ENCODE peak calls at places on chromosomes 13 and 19, in six cellular contexts. S is EL; Y is thoracic aorta; C is CD4-positive, alpha-beta T cell; R is DND-41; D is pons. I is an unnamed sample.

GRCh38 chr19:17682273-17682672 is 5.9 kb downstream of the UNC13A start:
- DNase-seq in S (no peak), Y (no peak), C (no peak), R (no peak), D (no peak), I (no peak)

GRCh38 chr13:46575321-46575721 is 22.4 kb downstream of the LRCH1 start:
- DNase-seq in S (peak), Y (no peak), C (no peak), R (peak), D (no peak), I (peak)

GRCh38 chr19:36009220-36009619 is 607 bp upstream of the SYNE4 start:
- DNase-seq in S (peak), Y (no peak), C (peak), R (no peak), D (no peak), I (peak)

GRCh38 chr13:79770056-79770455 is 289.1 kb downstream of the NDFIP2 start:
- DNase-seq in S (no peak), Y (no peak), C (no peak), R (no peak), D (no peak), I (no peak)

GRCh38 chr13:103140001-103140671 is 73.9 kb upstream of the SLC10A2 start:
- DNase-seq in S (no peak), Y (no peak), C (no peak), R (no peak), D (peak), I (no peak)

GRCh38 chr19:1252818-1253513 is 4.6 kb downstream of the MIDN start:
- DNase-seq in S (peak), Y (peak), C (peak), R (peak), D (peak), I (peak)

GRCh38 chr19:7921955-7922840 is 2.1 kb downstream of the SNAPC2 start:
- DNase-seq in S (no peak), Y (no peak), C (no peak), R (no peak), D (no peak), I (no peak)

GRCh38 chr19:10762656-10763055 is 44.8 kb downstream of the DNM2 start:
- DNase-seq in S (no peak), Y (no peak), C (peak), R (peak), D (no peak), I (no peak)

GRCh38 chr19:3745363-3746045 is 16.0 kb downstream of the APBA3 start:
- DNase-seq in S (no peak), Y (no peak), C (no peak), R (no peak), D (no peak), I (no peak)

GRCh38 chr13:108957369-108958012 is 328.1 kb downstream of the MYO16 start:
- DNase-seq in S (peak), Y (no peak), C (no peak), R (no peak), D (no peak), I (peak)

GRCh38 chr19:15507068-15508034 is 974 bp upstream of the CYP4F22 start:
- DNase-seq in S (no peak), Y (no peak), C (no peak), R (no peak), D (no peak), I (no peak)

GRCh38 chr13:113046883-113047244 is 58.7 kb upstream of the F7 start:
- DNase-seq in S (no peak), Y (no peak), C (no peak), R (no peak), D (no peak), I (no peak)

GRCh38 chr13:114019367-114019766 is 45.5 kb upstream of the C13orf46 start:
- DNase-seq in S (peak), Y (no peak), C (peak), R (peak), D (no peak), I (no peak)

GRCh38 chr13:99969368-99969933 is 2.1 kb downstream of the ZIC5 start:
- DNase-seq in S (no peak), Y (no peak), C (no peak), R (no peak), D (no peak), I (no peak)

GRCh38 chr19:10654610-10655456 is 687 bp downstream of the ILF3 start:
- DNase-seq in S (peak), Y (no peak), C (peak), R (peak), D (peak), I (no peak)

GRCh38 chr19:1468274-1469199 is 10.5 kb downstream of the C19orf25 start:
- DNase-seq in S (peak), Y (no peak), C (peak), R (no peak), D (no peak), I (no peak)

I was measured in astrocyte.